ENCODE peak calls at places on chromosomes 2 and 18, in six cellular contexts. One of them, this sample, is unnamed.

GRCh38 chr2:237488295-237488694 is 1.2 kb downstream of the MLPH start:
- DNase-seq in H9: no peak
- DNase-seq in neuronal stem cell: no peak
- DNase-seq in mesenchymal stem cell: no peak
- DNase-seq in mesendoderm: no peak
- DNase-seq in H1: no peak
- DNase-seq in this sample: no peak

GRCh38 chr18:47151457-47151856 is 1.2 kb upstream of the HDHD2 start:
- DNase-seq in mesenchymal stem cell: no peak
- DNase-seq in H1: no peak
- DNase-seq in neuronal stem cell: no peak
- DNase-seq in H9: no peak
- DNase-seq in mesendoderm: peak
- DNase-seq in this sample: no peak

GRCh38 chr2:198657520-198658121 is 800.1 kb downstream of the SATB2 start:
- DNase-seq in H1: no peak
- DNase-seq in neuronal stem cell: peak
- DNase-seq in mesenchymal stem cell: peak
- DNase-seq in H9: no peak
- DNase-seq in mesendoderm: peak
- DNase-seq in this sample: peak

GRCh38 chr18:23943104-23943503 is 71.5 kb upstream of the TTC39C start:
- DNase-seq in mesendoderm: no peak
- DNase-seq in mesenchymal stem cell: no peak
- DNase-seq in H9: no peak
- DNase-seq in H1: no peak
- DNase-seq in neuronal stem cell: no peak
- DNase-seq in this sample: no peak

GRCh38 chr2:40197121-40197520 is 254.8 kb downstream of the SLC8A1 start:
- DNase-seq in neuronal stem cell: no peak
- DNase-seq in H9: no peak
- DNase-seq in H1: no peak
- DNase-seq in mesendoderm: no peak
- DNase-seq in mesenchymal stem cell: no peak
- DNase-seq in this sample: no peak

GRCh38 chr18:48539406-48540328 is 836 bp downstream of the CTIF start:
- DNase-seq in H1: peak
- DNase-seq in H9: peak
- DNase-seq in neuronal stem cell: peak
- DNase-seq in mesenchymal stem cell: peak
- DNase-seq in mesendoderm: peak
- DNase-seq in this sample: peak

GRCh38 chr2:74497777-74498499 is 1.5 kb downstream of the LBX2 start:
- DNase-seq in H1: peak
- DNase-seq in H9: peak
- DNase-seq in mesendoderm: peak
- DNase-seq in mesenchymal stem cell: peak
- DNase-seq in neuronal stem cell: no peak
- DNase-seq in this sample: no peak

GRCh38 chr2:237754182-237754581 is 44.4 kb upstream of the RBM44 start:
- DNase-seq in H1: no peak
- DNase-seq in H9: no peak
- DNase-seq in mesenchymal stem cell: peak
- DNase-seq in mesendoderm: no peak
- DNase-seq in neuronal stem cell: no peak
- DNase-seq in this sample: peak

GRCh38 chr2:20972792-20973565 is 70.9 kb downstream of the APOB start:
- DNase-seq in neuronal stem cell: no peak
- DNase-seq in mesendoderm: no peak
- DNase-seq in H9: no peak
- DNase-seq in mesenchymal stem cell: no peak
- DNase-seq in H1: no peak
- DNase-seq in this sample: no peak

DNA sequence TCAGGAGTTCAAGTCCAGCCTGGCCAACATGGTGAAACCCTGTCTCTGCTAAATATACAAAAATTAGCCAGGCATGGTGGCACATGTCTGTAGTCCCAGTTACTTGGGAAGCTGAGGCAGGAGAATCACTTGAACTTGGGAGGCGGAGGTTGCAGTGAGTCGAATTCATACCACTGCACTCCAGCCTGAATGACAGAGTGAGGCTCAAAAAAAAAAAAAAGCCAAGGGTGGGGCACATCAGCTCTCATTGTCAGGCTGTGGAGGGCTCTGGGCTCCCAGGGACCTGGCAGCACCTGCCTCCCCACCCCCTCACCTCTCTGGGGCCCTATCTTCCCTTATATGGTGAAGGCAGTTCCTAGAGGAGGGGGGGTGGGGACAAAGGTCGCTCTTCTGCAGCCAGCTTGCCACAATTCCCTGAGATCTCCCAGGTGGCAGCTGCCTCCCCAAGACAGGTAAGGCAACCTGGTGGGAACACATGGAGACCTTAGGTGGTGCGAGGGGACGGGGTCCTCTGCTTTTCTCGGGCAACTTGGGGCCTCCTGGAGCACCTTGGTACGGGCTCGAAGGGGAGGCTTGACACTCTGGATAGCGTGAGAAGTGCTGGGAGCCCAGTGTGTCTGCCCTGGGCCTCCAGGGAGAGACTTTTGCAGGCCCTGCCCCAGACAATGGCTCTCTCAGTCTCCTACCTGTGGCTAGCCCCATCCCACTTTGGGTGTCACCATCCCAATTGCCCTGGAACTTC is at the start of gene VIL1:
- DNase-seq in neuronal stem cell: no peak
- DNase-seq in H1: no peak
- DNase-seq in H9: peak
- DNase-seq in mesendoderm: peak
- DNase-seq in mesenchymal stem cell: no peak
- DNase-seq in this sample: no peak
- H3K4ac ChIP-seq in neuronal stem cell: no peak
- H3K4ac ChIP-seq in H1: peak
- H3K4ac ChIP-seq in H9: no peak
- H3K4ac ChIP-seq in mesendoderm: no peak
- H3K4ac ChIP-seq in mesenchymal stem cell: no peak
- H3K4ac ChIP-seq in this sample: no peak

GRCh38 chr2:44360749-44361329 is 455 bp downstream of the PREPL start:
- DNase-seq in H1: no peak
- DNase-seq in mesenchymal stem cell: no peak
- DNase-seq in neuronal stem cell: no peak
- DNase-seq in H9: no peak
- DNase-seq in mesendoderm: no peak
- DNase-seq in this sample: peak
- H3K4ac ChIP-seq in H1: no peak
- H3K4ac ChIP-seq in mesenchymal stem cell: no peak
- H3K4ac ChIP-seq in neuronal stem cell: no peak
- H3K4ac ChIP-seq in H9: no peak
- H3K4ac ChIP-seq in mesendoderm: no peak
- H3K4ac ChIP-seq in this sample: peak

DNA sequence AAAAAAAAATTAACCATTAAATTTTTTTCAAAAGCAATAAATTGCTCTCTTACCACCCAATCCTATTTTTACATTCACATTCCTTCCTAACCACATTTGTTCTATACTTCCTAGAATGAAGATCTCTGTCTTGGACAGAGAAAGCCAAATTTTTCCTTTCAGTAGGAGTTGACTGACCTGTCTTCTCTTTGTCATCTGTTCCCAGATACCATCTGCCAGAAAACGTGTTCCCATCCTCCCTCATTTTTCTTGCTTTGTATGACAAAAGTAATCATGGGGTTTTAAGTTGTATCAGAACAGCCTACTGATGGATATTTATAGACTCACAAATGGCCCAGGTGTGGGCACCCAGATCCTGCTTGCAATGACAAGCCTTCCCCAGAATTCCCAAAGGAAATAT is 182.1 kb downstream of the CYP26B1 start:
- DNase-seq in mesendoderm: no peak
- DNase-seq in neuronal stem cell: no peak
- DNase-seq in H1: no peak
- DNase-seq in mesenchymal stem cell: no peak
- DNase-seq in H9: no peak
- DNase-seq in this sample: no peak
- H3K4ac ChIP-seq in mesendoderm: no peak
- H3K4ac ChIP-seq in neuronal stem cell: no peak
- H3K4ac ChIP-seq in H1: no peak
- H3K4ac ChIP-seq in mesenchymal stem cell: no peak
- H3K4ac ChIP-seq in H9: no peak
- H3K4ac ChIP-seq in this sample: no peak

DNA sequence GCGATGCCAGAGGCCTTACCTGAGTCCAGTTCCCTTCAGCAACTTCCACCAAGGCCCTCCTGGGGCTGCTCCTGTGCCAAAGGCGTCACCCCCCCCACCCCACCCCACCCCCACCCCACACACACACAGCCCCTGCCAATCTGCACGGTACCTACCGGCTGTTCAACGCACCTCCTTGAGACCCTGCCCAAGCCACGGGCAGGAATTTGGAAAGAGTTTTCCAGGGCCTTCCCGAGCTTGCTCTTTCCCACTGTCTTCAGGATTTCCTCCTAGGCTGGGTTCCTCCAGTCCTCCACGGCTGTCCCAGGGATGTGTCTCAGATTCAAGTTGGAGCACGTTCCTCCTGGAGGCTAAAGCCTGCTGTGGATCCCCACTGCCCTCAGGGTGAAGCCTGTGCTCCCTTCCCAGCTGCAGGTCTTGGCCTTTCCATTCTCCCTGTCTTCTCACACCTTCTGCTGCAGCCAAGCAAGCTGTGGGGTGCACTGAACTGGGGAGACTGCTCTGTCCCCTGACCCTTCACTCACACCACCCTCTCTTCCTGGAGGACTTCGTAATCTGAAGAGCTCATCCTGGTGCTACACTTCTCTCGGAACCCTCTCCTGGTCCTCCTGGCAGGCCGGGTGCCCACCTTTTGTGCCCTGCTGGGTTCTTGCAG is 54.8 kb upstream of the HS6ST1 start:
- DNase-seq in H9: no peak
- DNase-seq in mesenchymal stem cell: no peak
- DNase-seq in neuronal stem cell: no peak
- DNase-seq in H1: no peak
- DNase-seq in mesendoderm: no peak
- DNase-seq in this sample: no peak
- H3K4ac ChIP-seq in H9: no peak
- H3K4ac ChIP-seq in mesenchymal stem cell: peak
- H3K4ac ChIP-seq in neuronal stem cell: no peak
- H3K4ac ChIP-seq in H1: no peak
- H3K4ac ChIP-seq in mesendoderm: no peak
- H3K4ac ChIP-seq in this sample: peak